ENCODE peak calls at places on chromosomes 16 and 17, in five cellular contexts. L, K, H, P and O are unnamed samples.

GRCh38 chr17:74920679-74921044 is 2.4 kb downstream of the USH1G start:
- DNase-seq in P (no peak), H (no peak), K (no peak), L (no peak), O (peak)

GRCh38 chr16:28549301-28549899 is 4.3 kb upstream of the SGF29 start:
- DNase-seq in K (no peak), H (no peak), P (no peak), L (no peak), O (no peak)

GRCh38 chr17:78120971-78121800 is 7.4 kb downstream of the TMC6 start:
- DNase-seq in L (no peak), K (no peak), H (peak), P (no peak), O (no peak)

GRCh38 chr17:50258647-50259483 is 15.4 kb upstream of the TMEM92 start:
- DNase-seq in P (no peak), H (no peak), K (no peak), L (no peak), O (no peak)

GRCh38 chr16:83807327-83807709 is 460 bp upstream of the HSBP1 start:
- DNase-seq in H (peak), P (peak), K (no peak), L (no peak), O (no peak)

GRCh38 chr17:21046215-21046614 is 3.4 kb upstream of the USP22 start:
- DNase-seq in L (no peak), K (no peak), P (no peak), H (no peak), O (no peak)

GRCh38 chr17:8140058-8140412 is 12.2 kb downstream of the PER1 start:
- DNase-seq in K (no peak), L (no peak), P (no peak), H (no peak), O (no peak)

GRCh38 chr16:86697715-86698114 is 119.4 kb downstream of the FOXL1 start:
- DNase-seq in P (no peak), H (no peak), K (no peak), L (no peak), O (no peak)

GRCh38 chr16:243348-243747 is 8.7 kb downstream of the FAM234A start:
- DNase-seq in P (no peak), H (no peak), L (no peak), K (no peak), O (no peak)

GRCh38 chr16:75810342-75810741 is 84.1 kb upstream of the CPHXL start:
- DNase-seq in H (no peak), P (no peak), K (no peak), L (no peak), O (no peak)